ENCODE peak calls at places on chromosome 6, in seven cellular contexts. W is activated T-cell treated with anti-CD3 and anti-CD28 coated beads, Interleukin-2, amount 50 U/mL, for 48 hours; I is activated naive CD4-positive, alpha-beta T cell treated with anti-CD3 and anti-CD28 coated beads for 36 hours; A is AG04449; C is activated CD4-positive, alpha-beta T cell treated with anti-CD3 and anti-CD28 coated beads for 24 hours; E is right cardiac atrium; O is pancreas. D is an unnamed sample.

GRCh38 chr6:40848038-40848437 is 191.0 kb downstream of the UNC5CL start:
- DNase-seq in W (no peak), I (no peak), A (no peak), C (no peak), E (no peak), O (no peak), D (peak)

GRCh38 chr6:6810727-6811126 is 222.2 kb downstream of the LY86 start:
- DNase-seq in W (no peak), I (peak), A (no peak), C (no peak), E (no peak), O (no peak), D (no peak)

GRCh38 chr6:134074151-134074712 is 21.8 kb upstream of the SLC2A12 start:
- DNase-seq in W (no peak), I (no peak), A (no peak), C (no peak), E (no peak), O (no peak), D (no peak)

GRCh38 chr6:116557863-116558262 is 4.3 kb downstream of the CALHM4 start:
- DNase-seq in W (no peak), I (no peak), A (peak), C (no peak), E (no peak), O (no peak), D (peak)

GRCh38 chr6:109625199-109625598 is 65.8 kb downstream of the AK9 start:
- DNase-seq in W (no peak), I (no peak), A (no peak), C (no peak), E (no peak), O (no peak), D (no peak)

GRCh38 chr6:43120938-43121913 is 45.1 kb downstream of the PTK7 start:
- DNase-seq in W (no peak), I (no peak), A (peak), C (no peak), E (peak), O (no peak), D (peak)

GRCh38 chr6:25710287-25710686 is 44.3 kb upstream of the SLC17A4 start:
- DNase-seq in W (no peak), I (no peak), A (no peak), C (no peak), E (no peak), O (no peak), D (no peak)

GRCh38 chr6:168196385-168196860 is 117.4 kb upstream of the FRMD1 start:
- DNase-seq in W (no peak), I (no peak), A (no peak), C (no peak), E (no peak), O (no peak), D (no peak)

GRCh38 chr6:54404791-54405190 is 96.5 kb downstream of the TINAG start:
- DNase-seq in W (no peak), I (no peak), A (no peak), C (no peak), E (no peak), O (no peak), D (no peak)

GRCh38 chr6:116313377-116313776 is 33.6 kb upstream of the TSPYL1 start:
- DNase-seq in W (no peak), I (no peak), A (no peak), C (no peak), E (no peak), O (no peak), D (no peak)

GRCh38 chr6:134551245-134551960 is 233.5 kb upstream of the SGK1 start:
- DNase-seq in W (no peak), I (no peak), A (peak), C (no peak), E (no peak), O (no peak), D (peak)

GRCh38 chr6:106870069-106870468 is 104.5 kb downstream of the CD24 start:
- DNase-seq in W (no peak), I (no peak), A (peak), C (no peak), E (no peak), O (no peak), D (no peak)

GRCh38 chr6:100460650-100461204 is 4.0 kb downstream of the SIM1 start:
- DNase-seq in W (no peak), I (no peak), A (no peak), C (no peak), E (no peak), O (no peak), D (no peak)

GRCh38 chr6:44494011-44494501 is 106.5 kb downstream of the CDC5L start:
- DNase-seq in W (no peak), I (no peak), A (no peak), C (no peak), E (no peak), O (no peak), D (peak)

GRCh38 chr6:129709451-129709908 is 497 bp downstream of the ARHGAP18 start:
- DNase-seq in W (no peak), I (no peak), A (peak), C (no peak), E (peak), O (no peak), D (peak)

GRCh38 chr6:34189806-34190503 is 44.1 kb upstream of the GRM4 start:
- DNase-seq in W (no peak), I (peak), A (no peak), C (peak), E (no peak), O (no peak), D (no peak)